ENCODE peak calls at places on chromosomes 3 and 15, in six cellular contexts. One of them, this sample, is unnamed.

GRCh38 chr3:114884213-114884923 is 262.7 kb downstream of the ZBTB20 start:
- DNase-seq in RPMI8226: no peak
- DNase-seq in stimulated activated naive B cell treated with anti-CD40 and anti-IgM and Interleukin-4, amounts not matched to agents 10 μg/mL and 1 μg/mL and 100 μg/mL, for 72 hours: no peak
- DNase-seq in astrocyte of the spinal cord: no peak
- DNase-seq in right cardiac atrium: no peak
- DNase-seq in ACHN: no peak
- DNase-seq in this sample: no peak

GRCh38 chr15:26176831-26177230 is 313.7 kb upstream of the ATP10A start:
- DNase-seq in right cardiac atrium: no peak
- DNase-seq in ACHN: no peak
- DNase-seq in stimulated activated naive B cell treated with anti-CD40 and anti-IgM and Interleukin-4, amounts not matched to agents 10 μg/mL and 1 μg/mL and 100 μg/mL, for 72 hours: no peak
- DNase-seq in RPMI8226: no peak
- DNase-seq in astrocyte of the spinal cord: no peak
- DNase-seq in this sample: no peak

GRCh38 chr15:63465104-63465503 is 39.3 kb upstream of the USP3 start:
- DNase-seq in astrocyte of the spinal cord: peak
- DNase-seq in right cardiac atrium: no peak
- DNase-seq in ACHN: peak
- DNase-seq in stimulated activated naive B cell treated with anti-CD40 and anti-IgM and Interleukin-4, amounts not matched to agents 10 μg/mL and 1 μg/mL and 100 μg/mL, for 72 hours: no peak
- DNase-seq in RPMI8226: peak
- DNase-seq in this sample: no peak

GRCh38 chr3:136755192-136755591 is 3.0 kb upstream of the STAG1 start:
- DNase-seq in right cardiac atrium: no peak
- DNase-seq in astrocyte of the spinal cord: no peak
- DNase-seq in ACHN: no peak
- DNase-seq in stimulated activated naive B cell treated with anti-CD40 and anti-IgM and Interleukin-4, amounts not matched to agents 10 μg/mL and 1 μg/mL and 100 μg/mL, for 72 hours: no peak
- DNase-seq in RPMI8226: no peak
- DNase-seq in this sample: no peak

GRCh38 chr15:76393614-76394013 is 57.0 kb downstream of the ISL2 start:
- DNase-seq in right cardiac atrium: peak
- DNase-seq in RPMI8226: no peak
- DNase-seq in ACHN: no peak
- DNase-seq in astrocyte of the spinal cord: peak
- DNase-seq in stimulated activated naive B cell treated with anti-CD40 and anti-IgM and Interleukin-4, amounts not matched to agents 10 μg/mL and 1 μg/mL and 100 μg/mL, for 72 hours: no peak
- DNase-seq in this sample: no peak

GRCh38 chr3:128557531-128558280 is 64.7 kb upstream of the GATA2 start:
- DNase-seq in stimulated activated naive B cell treated with anti-CD40 and anti-IgM and Interleukin-4, amounts not matched to agents 10 μg/mL and 1 μg/mL and 100 μg/mL, for 72 hours: no peak
- DNase-seq in astrocyte of the spinal cord: no peak
- DNase-seq in ACHN: no peak
- DNase-seq in right cardiac atrium: no peak
- DNase-seq in RPMI8226: no peak
- DNase-seq in this sample: no peak

GRCh38 chr3:15512173-15512572 is 9.3 kb downstream of the COLQ start:
- DNase-seq in right cardiac atrium: peak
- DNase-seq in astrocyte of the spinal cord: peak
- DNase-seq in stimulated activated naive B cell treated with anti-CD40 and anti-IgM and Interleukin-4, amounts not matched to agents 10 μg/mL and 1 μg/mL and 100 μg/mL, for 72 hours: no peak
- DNase-seq in ACHN: no peak
- DNase-seq in RPMI8226: peak
- DNase-seq in this sample: no peak

GRCh38 chr3:107992976-107993684 is 97.7 kb downstream of the CD47 start:
- DNase-seq in astrocyte of the spinal cord: no peak
- DNase-seq in ACHN: peak
- DNase-seq in stimulated activated naive B cell treated with anti-CD40 and anti-IgM and Interleukin-4, amounts not matched to agents 10 μg/mL and 1 μg/mL and 100 μg/mL, for 72 hours: peak
- DNase-seq in right cardiac atrium: no peak
- DNase-seq in RPMI8226: no peak
- DNase-seq in this sample: no peak

GRCh38 chr3:45406812-45407211 is 18.4 kb downstream of the LARS2 start:
- DNase-seq in right cardiac atrium: no peak
- DNase-seq in ACHN: no peak
- DNase-seq in RPMI8226: no peak
- DNase-seq in stimulated activated naive B cell treated with anti-CD40 and anti-IgM and Interleukin-4, amounts not matched to agents 10 μg/mL and 1 μg/mL and 100 μg/mL, for 72 hours: no peak
- DNase-seq in astrocyte of the spinal cord: no peak
- DNase-seq in this sample: no peak

GRCh38 chr3:77718326-77718725 is 678.4 kb downstream of the ROBO2 start:
- DNase-seq in right cardiac atrium: no peak
- DNase-seq in stimulated activated naive B cell treated with anti-CD40 and anti-IgM and Interleukin-4, amounts not matched to agents 10 μg/mL and 1 μg/mL and 100 μg/mL, for 72 hours: no peak
- DNase-seq in astrocyte of the spinal cord: no peak
- DNase-seq in ACHN: no peak
- DNase-seq in RPMI8226: no peak
- DNase-seq in this sample: no peak

GRCh38 chr15:92958105-92958504 is 58.0 kb downstream of the CHD2 start:
- DNase-seq in astrocyte of the spinal cord: peak
- DNase-seq in right cardiac atrium: no peak
- DNase-seq in stimulated activated naive B cell treated with anti-CD40 and anti-IgM and Interleukin-4, amounts not matched to agents 10 μg/mL and 1 μg/mL and 100 μg/mL, for 72 hours: no peak
- DNase-seq in ACHN: no peak
- DNase-seq in RPMI8226: no peak
- DNase-seq in this sample: peak

GRCh38 chr3:57158813-57159678 is 6.1 kb downstream of the IL17RD start:
- DNase-seq in RPMI8226: no peak
- DNase-seq in ACHN: no peak
- DNase-seq in astrocyte of the spinal cord: peak
- DNase-seq in stimulated activated naive B cell treated with anti-CD40 and anti-IgM and Interleukin-4, amounts not matched to agents 10 μg/mL and 1 μg/mL and 100 μg/mL, for 72 hours: no peak
- DNase-seq in right cardiac atrium: no peak
- DNase-seq in this sample: no peak

GRCh38 chr3:197022405-197023231 is 7.0 kb downstream of the MELTF start:
- DNase-seq in astrocyte of the spinal cord: no peak
- DNase-seq in right cardiac atrium: no peak
- DNase-seq in ACHN: no peak
- DNase-seq in stimulated activated naive B cell treated with anti-CD40 and anti-IgM and Interleukin-4, amounts not matched to agents 10 μg/mL and 1 μg/mL and 100 μg/mL, for 72 hours: peak
- DNase-seq in RPMI8226: no peak
- DNase-seq in this sample: no peak

GRCh38 chr15:90095521-90095959 is 6.7 kb downstream of the IDH2 start:
- DNase-seq in ACHN: no peak
- DNase-seq in astrocyte of the spinal cord: no peak
- DNase-seq in RPMI8226: peak
- DNase-seq in stimulated activated naive B cell treated with anti-CD40 and anti-IgM and Interleukin-4, amounts not matched to agents 10 μg/mL and 1 μg/mL and 100 μg/mL, for 72 hours: no peak
- DNase-seq in right cardiac atrium: no peak
- DNase-seq in this sample: peak

GRCh38 chr15:47184405-47185221 is 532.7 kb upstream of the SEMA6D start:
- DNase-seq in RPMI8226: no peak
- DNase-seq in stimulated activated naive B cell treated with anti-CD40 and anti-IgM and Interleukin-4, amounts not matched to agents 10 μg/mL and 1 μg/mL and 100 μg/mL, for 72 hours: no peak
- DNase-seq in right cardiac atrium: peak
- DNase-seq in ACHN: no peak
- DNase-seq in astrocyte of the spinal cord: peak
- DNase-seq in this sample: no peak

GRCh38 chr15:32918481-32919026 is 200.8 kb downstream of the GREM1 start:
- DNase-seq in stimulated activated naive B cell treated with anti-CD40 and anti-IgM and Interleukin-4, amounts not matched to agents 10 μg/mL and 1 μg/mL and 100 μg/mL, for 72 hours: no peak
- DNase-seq in right cardiac atrium: no peak
- DNase-seq in ACHN: no peak
- DNase-seq in RPMI8226: no peak
- DNase-seq in astrocyte of the spinal cord: no peak
- DNase-seq in this sample: no peak

GRCh38 chr3:186746008-186746407 is 28.8 kb downstream of the KNG1 start:
- DNase-seq in right cardiac atrium: peak
- DNase-seq in astrocyte of the spinal cord: peak
- DNase-seq in ACHN: peak
- DNase-seq in RPMI8226: peak
- DNase-seq in stimulated activated naive B cell treated with anti-CD40 and anti-IgM and Interleukin-4, amounts not matched to agents 10 μg/mL and 1 μg/mL and 100 μg/mL, for 72 hours: peak
- DNase-seq in this sample: no peak

GRCh38 chr3:94645790-94646189 is 582.9 kb downstream of the NSUN3 start:
- DNase-seq in stimulated activated naive B cell treated with anti-CD40 and anti-IgM and Interleukin-4, amounts not matched to agents 10 μg/mL and 1 μg/mL and 100 μg/mL, for 72 hours: no peak
- DNase-seq in ACHN: no peak
- DNase-seq in astrocyte of the spinal cord: no peak
- DNase-seq in RPMI8226: no peak
- DNase-seq in right cardiac atrium: no peak
- DNase-seq in this sample: no peak

GRCh38 chr15:36449662-36450145 is 129.7 kb upstream of the CDIN1 start:
- DNase-seq in stimulated activated naive B cell treated with anti-CD40 and anti-IgM and Interleukin-4, amounts not matched to agents 10 μg/mL and 1 μg/mL and 100 μg/mL, for 72 hours: no peak
- DNase-seq in astrocyte of the spinal cord: peak
- DNase-seq in right cardiac atrium: no peak
- DNase-seq in RPMI8226: no peak
- DNase-seq in ACHN: no peak
- DNase-seq in this sample: no peak

GRCh38 chr3:58965870-58966269 is 84.0 kb downstream of the CFAP20DC start:
- DNase-seq in right cardiac atrium: peak
- DNase-seq in astrocyte of the spinal cord: peak
- DNase-seq in stimulated activated naive B cell treated with anti-CD40 and anti-IgM and Interleukin-4, amounts not matched to agents 10 μg/mL and 1 μg/mL and 100 μg/mL, for 72 hours: no peak
- DNase-seq in RPMI8226: no peak
- DNase-seq in ACHN: no peak
- DNase-seq in this sample: no peak

GRCh38 chr15:71057143-71057542 is 58.1 kb upstream of the THSD4 start:
- DNase-seq in stimulated activated naive B cell treated with anti-CD40 and anti-IgM and Interleukin-4, amounts not matched to agents 10 μg/mL and 1 μg/mL and 100 μg/mL, for 72 hours: no peak
- DNase-seq in right cardiac atrium: no peak
- DNase-seq in astrocyte of the spinal cord: no peak
- DNase-seq in RPMI8226: no peak
- DNase-seq in ACHN: no peak
- DNase-seq in this sample: no peak

GRCh38 chr3:24393316-24393715 is 101.3 kb downstream of the THRB start:
- DNase-seq in astrocyte of the spinal cord: peak
- DNase-seq in right cardiac atrium: no peak
- DNase-seq in ACHN: no peak
- DNase-seq in stimulated activated naive B cell treated with anti-CD40 and anti-IgM and Interleukin-4, amounts not matched to agents 10 μg/mL and 1 μg/mL and 100 μg/mL, for 72 hours: no peak
- DNase-seq in RPMI8226: no peak
- DNase-seq in this sample: no peak

GRCh38 chr15:84734794-84735479 is 13.5 kb upstream of the ZNF592 start:
- DNase-seq in RPMI8226: peak
- DNase-seq in astrocyte of the spinal cord: peak
- DNase-seq in stimulated activated naive B cell treated with anti-CD40 and anti-IgM and Interleukin-4, amounts not matched to agents 10 μg/mL and 1 μg/mL and 100 μg/mL, for 72 hours: peak
- DNase-seq in ACHN: peak
- DNase-seq in right cardiac atrium: no peak
- DNase-seq in this sample: peak

This sample was measured in stimulated activated naive CD8-positive, alpha-beta T cell treated with anti-CD3 and anti-CD28 coated beads, Interleukin-15, Interleukin-2, amounts not matched to agents 100 U/mL and 50 U/mL, for 24 hours.